ENCODE peak calls at places on chromosomes 12 and 14, in seven cellular contexts. T, W, J, S, I, F and O are unnamed samples.

GRCh38 chr14:32075636-32076277 is 1.3 kb upstream of the ARHGAP5 start:
- DNase-seq in T (peak; percentile 34), W (peak; percentile 14), J (no peak), S (no peak), I (peak; percentile 49), F (no peak), O (no peak)

GRCh38 chr12:89140580-89141236 is 211.6 kb downstream of the DUSP6 start:
- DNase-seq in T (no peak), W (no peak), J (no peak), S (no peak), I (no peak), F (no peak), O (no peak)

GRCh38 chr12:59182191-59182590 is 261.9 kb upstream of the LRIG3 start:
- DNase-seq in T (no peak), W (no peak), J (no peak), S (no peak), I (no peak), F (no peak), O (no peak)

GRCh38 chr12:97899529-97899928 is 436.9 kb downstream of the RMST start:
- DNase-seq in T (no peak), W (no peak), J (no peak), S (no peak), I (no peak), F (no peak), O (no peak)

GRCh38 chr14:99581960-99582359 is 22.0 kb downstream of the CCDC85C start:
- DNase-seq in T (no peak), W (no peak), J (no peak), S (no peak), I (no peak), F (no peak), O (no peak)

GRCh38 chr14:51490205-51490604 is 161.5 kb upstream of the FRMD6 start:
- DNase-seq in T (no peak), W (no peak), J (no peak), S (no peak), I (no peak), F (no peak), O (no peak)

GRCh38 chr12:60644076-60644475 is 1048.2 kb downstream of the SLC16A7 start:
- DNase-seq in T (no peak), W (no peak), J (no peak), S (no peak), I (no peak), F (no peak), O (peak; percentile 2)

GRCh38 chr12:11812558-11813421 is 163.3 kb downstream of the ETV6 start:
- DNase-seq in T (peak; percentile 78), W (no peak), J (no peak), S (no peak), I (peak; percentile 65), F (no peak), O (no peak)

GRCh38 chr12:52526511-52526951 is 6.3 kb upstream of the KRT5 start:
- DNase-seq in T (no peak), W (no peak), J (no peak), S (no peak), I (no peak), F (no peak), O (no peak)

GRCh38 chr12:103495158-103495782 is 498 bp downstream of the C12orf42 start:
- DNase-seq in T (no peak), W (peak; percentile 28), J (no peak), S (peak; percentile 53), I (peak; percentile 76), F (no peak), O (no peak)

GRCh38 chr14:72256055-72256454 is 323.8 kb downstream of the RGS6 start:
- DNase-seq in T (no peak), W (no peak), J (peak; percentile 10), S (no peak), I (no peak), F (no peak), O (no peak)

GRCh38 chr12:57719777-57720605 is 18.6 kb downstream of the AGAP2 start:
- DNase-seq in T (no peak), W (no peak), J (no peak), S (no peak), I (no peak), F (no peak), O (no peak)

GRCh38 chr12:68250454-68250853 is 3.0 kb downstream of the IL22 start:
- DNase-seq in T (no peak), W (no peak), J (no peak), S (no peak), I (no peak), F (no peak), O (no peak)

GRCh38 chr12:47811070-47811391 is 8.7 kb downstream of the HDAC7 start:
- DNase-seq in T (no peak), W (no peak), J (no peak), S (no peak), I (no peak), F (no peak), O (no peak)

GRCh38 chr12:120938496-120938895 is 34.3 kb upstream of the SPPL3 start:
- DNase-seq in T (no peak), W (no peak), J (no peak), S (no peak), I (no peak), F (no peak), O (no peak)

GRCh38 chr14:72665259-72665658 is 228.6 kb downstream of the DPF3 start:
- DNase-seq in T (peak; percentile 7), W (no peak), J (peak; percentile 36), S (no peak), I (no peak), F (no peak), O (no peak)

GRCh38 chr12:99552022-99552421 is 95.5 kb upstream of the GARIN6 start:
- DNase-seq in T (no peak), W (no peak), J (no peak), S (no peak), I (no peak), F (no peak), O (no peak)

GRCh38 chr14:59293934-59294661 is 105.6 kb downstream of the DAAM1 start:
- DNase-seq in T (no peak), W (no peak), J (no peak), S (no peak), I (no peak), F (no peak), O (no peak)

GRCh38 chr14:59296508-59296907 is 108.0 kb downstream of the DAAM1 start:
- DNase-seq in T (peak; percentile 62), W (no peak), J (no peak), S (no peak), I (no peak), F (no peak), O (no peak)

GRCh38 chr14:59292921-59293605 is 104.6 kb downstream of the DAAM1 start:
- DNase-seq in T (no peak), W (no peak), J (no peak), S (no peak), I (no peak), F (no peak), O (no peak)

GRCh38 chr14:59297070-59297766 is 108.8 kb downstream of the DAAM1 start:
- DNase-seq in T (peak; percentile 94), W (no peak), J (no peak), S (no peak), I (no peak), F (no peak), O (peak; percentile 70)

GRCh38 chr14:59294662-59294992 is 106.2 kb downstream of the DAAM1 start:
- DNase-seq in T (no peak), W (no peak), J (no peak), S (no peak), I (no peak), F (no peak), O (no peak)
- TF ChIP-seq JUND in T (no peak), W (no peak), J (no peak), S (no peak), I (peak; percentile 45), F (no peak), O (no peak)

GRCh38 chr12:115398311-115398781 is 714.4 kb upstream of the TBX3 start:
- DNase-seq in T (peak; percentile 92), W (no peak), J (no peak), S (no peak), I (peak; percentile 16), F (no peak), O (no peak)

GRCh38 chr12:115400011-115400410 is 716.0 kb upstream of the TBX3 start:
- DNase-seq in T (no peak), W (no peak), J (no peak), S (no peak), I (no peak), F (no peak), O (no peak)

GRCh38 chr12:115396567-115396966 is 712.6 kb upstream of the TBX3 start:
- DNase-seq in T (no peak), W (no peak), J (no peak), S (no peak), I (no peak), F (no peak), O (no peak)

DNA sequence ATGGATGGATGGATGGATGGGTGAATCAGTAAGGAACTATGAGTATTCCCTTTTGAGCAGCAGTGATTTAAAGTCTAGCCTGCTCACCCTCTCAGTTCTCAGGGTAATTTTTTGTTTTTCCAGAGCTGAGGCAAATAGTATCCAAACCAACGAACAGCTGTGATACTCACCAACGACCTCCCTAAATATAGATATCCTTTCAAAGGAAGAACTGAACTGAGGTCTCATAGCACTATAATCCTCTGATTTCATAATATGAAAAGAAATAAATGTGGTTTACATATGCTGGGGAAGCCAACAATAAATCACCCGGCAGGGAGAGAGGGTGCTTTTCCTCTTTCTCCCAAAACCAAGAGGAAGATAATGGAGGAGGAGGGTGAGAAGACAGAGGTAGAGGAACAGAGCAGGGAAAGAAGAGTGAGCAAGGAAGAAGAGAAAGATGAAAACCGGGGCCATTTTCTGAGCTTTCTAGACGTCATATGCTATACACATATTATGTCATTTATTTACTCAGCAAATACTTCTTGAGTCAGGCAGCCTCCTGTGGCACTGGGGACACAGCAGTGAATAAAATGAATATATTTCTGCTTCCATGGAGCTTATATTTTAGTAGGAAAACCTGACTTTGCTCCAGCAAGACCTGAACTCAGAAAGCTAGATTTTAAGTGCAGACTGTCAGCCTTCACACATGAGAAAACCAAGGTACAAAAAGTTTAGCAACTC is 710.7 kb upstream of the TBX3 start:
- DNase-seq in T (peak; percentile 46), W (no peak), J (no peak), S (no peak), I (no peak), F (no peak), O (peak; percentile 56)
- TF ChIP-seq JUND in T (no peak), W (no peak), J (no peak), S (no peak), I (no peak), F (no peak), O (no peak)

GRCh38 chr14:59277659-59278058 is 89.2 kb downstream of the DAAM1 start:
- DNase-seq in T (no peak), W (peak; percentile 6), J (no peak), S (no peak), I (no peak), F (no peak), O (no peak)
- TF ChIP-seq JUND in T (no peak), W (no peak), J (no peak), S (no peak), I (no peak), F (no peak), O (no peak)

DNA sequence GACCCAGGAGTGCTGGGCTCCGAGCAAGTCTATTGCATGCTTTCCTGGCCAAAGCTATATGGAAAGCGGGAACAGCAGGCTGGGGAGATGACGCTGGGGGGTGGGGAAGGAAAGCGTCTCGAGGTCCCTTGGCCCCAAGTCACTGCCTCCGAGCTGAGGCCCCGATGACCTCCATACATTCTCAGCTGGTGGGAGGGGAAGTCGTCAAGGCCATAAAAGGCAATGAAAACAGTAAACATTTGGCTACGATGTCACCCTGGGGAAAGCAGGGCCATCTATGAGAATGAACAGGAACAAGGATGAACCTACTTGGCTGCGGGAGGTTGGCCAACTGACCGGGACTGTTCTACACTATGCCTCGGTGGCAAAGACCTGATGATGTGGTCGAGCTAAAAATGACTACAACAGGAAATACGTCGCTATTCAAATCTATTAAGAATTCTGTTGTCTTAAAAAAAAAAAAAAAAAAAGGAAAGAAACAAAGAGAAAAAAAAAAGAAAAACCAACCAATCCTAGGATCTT is 19.5 kb downstream of the PRKAB1 start:
- DNase-seq in T (no peak), W (no peak), J (no peak), S (no peak), I (no peak), F (no peak), O (no peak)
- TF ChIP-seq JUND in T (no peak), W (no peak), J (no peak), S (no peak), I (no peak), F (no peak), O (no peak)